ENCODE peak calls at places on chromosomes 11 and 22, in eight cellular contexts. One of them, this sample, is unnamed.

GRCh38 chr11:47494996-47495855 is 46.3 kb upstream of the RAPSN start:
- DNase-seq in HCT116: no peak
- DNase-seq in stomach: no peak
- DNase-seq in AG04450: peak; percentile 18
- DNase-seq in A549: no peak
- DNase-seq in neural progenitor cell: no peak
- DNase-seq in heart right ventricle: no peak
- DNase-seq in Panc1: no peak
- DNase-seq in this sample: no peak

GRCh38 chr11:47213985-47214564 is 699 bp upstream of the DDB2 start:
- DNase-seq in HCT116: peak; percentile 81
- DNase-seq in stomach: peak; percentile 94
- DNase-seq in AG04450: no peak
- DNase-seq in A549: peak; percentile 95
- DNase-seq in neural progenitor cell: peak; percentile 71
- DNase-seq in heart right ventricle: peak; percentile 92
- DNase-seq in Panc1: peak; percentile 73
- DNase-seq in this sample: peak; percentile 94

GRCh38 chr11:2666828-2667570 is 32.8 kb downstream of the KCNQ1OT1 start:
- DNase-seq in HCT116: no peak
- DNase-seq in stomach: peak; percentile 17
- DNase-seq in AG04450: no peak
- DNase-seq in A549: no peak
- DNase-seq in neural progenitor cell: no peak
- DNase-seq in heart right ventricle: no peak
- DNase-seq in Panc1: no peak
- DNase-seq in this sample: peak; percentile 29

GRCh38 chr22:30370681-30371080 is 13.9 kb downstream of the CCDC157 start:
- DNase-seq in HCT116: no peak
- DNase-seq in stomach: no peak
- DNase-seq in AG04450: no peak
- DNase-seq in A549: no peak
- DNase-seq in neural progenitor cell: no peak
- DNase-seq in heart right ventricle: no peak
- DNase-seq in Panc1: no peak
- DNase-seq in this sample: no peak

GRCh38 chr22:20475115-20475436 is 20.5 kb downstream of the KLHL22 start:
- DNase-seq in HCT116: no peak
- DNase-seq in stomach: no peak
- DNase-seq in AG04450: no peak
- DNase-seq in A549: no peak
- DNase-seq in neural progenitor cell: no peak
- DNase-seq in heart right ventricle: no peak
- DNase-seq in Panc1: no peak
- DNase-seq in this sample: no peak

GRCh38 chr11:104819603-104820002 is 78.7 kb downstream of the CASP12 start:
- DNase-seq in HCT116: no peak
- DNase-seq in stomach: no peak
- DNase-seq in AG04450: no peak
- DNase-seq in A549: no peak
- DNase-seq in neural progenitor cell: no peak
- DNase-seq in heart right ventricle: no peak
- DNase-seq in Panc1: no peak
- DNase-seq in this sample: no peak

GRCh38 chr11:134101292-134101691 is 32.4 kb downstream of the JAM3 start:
- DNase-seq in HCT116: no peak
- DNase-seq in stomach: no peak
- DNase-seq in AG04450: no peak
- DNase-seq in A549: no peak
- DNase-seq in neural progenitor cell: no peak
- DNase-seq in heart right ventricle: no peak
- DNase-seq in Panc1: no peak
- DNase-seq in this sample: no peak

GRCh38 chr11:122209619-122210377 is 93.8 kb upstream of the BLID start:
- DNase-seq in HCT116: no peak
- DNase-seq in stomach: no peak
- DNase-seq in AG04450: peak; percentile 59
- DNase-seq in A549: peak; percentile 39
- DNase-seq in neural progenitor cell: no peak
- DNase-seq in heart right ventricle: no peak
- DNase-seq in Panc1: no peak
- DNase-seq in this sample: peak; percentile 19

GRCh38 chr11:60485987-60486386 is 6.6 kb upstream of the MS4A12 start:
- DNase-seq in HCT116: peak; percentile 79
- DNase-seq in stomach: peak; percentile 29
- DNase-seq in AG04450: no peak
- DNase-seq in A549: peak; percentile 37
- DNase-seq in neural progenitor cell: peak; percentile 70
- DNase-seq in heart right ventricle: no peak
- DNase-seq in Panc1: peak; percentile 54
- DNase-seq in this sample: no peak

GRCh38 chr22:41001722-41002122 is 50.5 kb downstream of the RBX1 start:
- DNase-seq in HCT116: no peak
- DNase-seq in stomach: no peak
- DNase-seq in AG04450: peak; percentile 7
- DNase-seq in A549: peak; percentile 34
- DNase-seq in neural progenitor cell: no peak
- DNase-seq in heart right ventricle: no peak
- DNase-seq in Panc1: no peak
- DNase-seq in this sample: no peak

GRCh38 chr11:113670149-113670829 is 35.8 kb downstream of the TMPRSS5 start:
- DNase-seq in HCT116: no peak
- DNase-seq in stomach: no peak
- DNase-seq in AG04450: no peak
- DNase-seq in A549: no peak
- DNase-seq in neural progenitor cell: no peak
- DNase-seq in heart right ventricle: no peak
- DNase-seq in Panc1: no peak
- DNase-seq in this sample: no peak

GRCh38 chr11:58782066-58782465 is 50.3 kb upstream of the GLYAT start:
- DNase-seq in HCT116: no peak
- DNase-seq in stomach: no peak
- DNase-seq in AG04450: no peak
- DNase-seq in A549: no peak
- DNase-seq in neural progenitor cell: no peak
- DNase-seq in heart right ventricle: no peak
- DNase-seq in Panc1: no peak
- DNase-seq in this sample: no peak

GRCh38 chr11:58788355-58789023 is 56.0 kb downstream of the GLYATL2 start:
- DNase-seq in HCT116: peak; percentile 34
- DNase-seq in stomach: peak; percentile 66
- DNase-seq in AG04450: no peak
- DNase-seq in A549: peak; percentile 42
- DNase-seq in neural progenitor cell: peak; percentile 57
- DNase-seq in heart right ventricle: no peak
- DNase-seq in Panc1: peak; percentile 43
- DNase-seq in this sample: peak; percentile 53

GRCh38 chr11:58786693-58787092 is 55.0 kb upstream of the GLYAT start:
- DNase-seq in HCT116: no peak
- DNase-seq in stomach: no peak
- DNase-seq in AG04450: no peak
- DNase-seq in A549: no peak
- DNase-seq in neural progenitor cell: no peak
- DNase-seq in heart right ventricle: no peak
- DNase-seq in Panc1: no peak
- DNase-seq in this sample: no peak

GRCh38 chr11:58787903-58788302 is 56.2 kb upstream of the GLYAT start:
- DNase-seq in HCT116: no peak
- DNase-seq in stomach: no peak
- DNase-seq in AG04450: no peak
- DNase-seq in A549: no peak
- DNase-seq in neural progenitor cell: no peak
- DNase-seq in heart right ventricle: no peak
- DNase-seq in Panc1: no peak
- DNase-seq in this sample: no peak

DNA sequence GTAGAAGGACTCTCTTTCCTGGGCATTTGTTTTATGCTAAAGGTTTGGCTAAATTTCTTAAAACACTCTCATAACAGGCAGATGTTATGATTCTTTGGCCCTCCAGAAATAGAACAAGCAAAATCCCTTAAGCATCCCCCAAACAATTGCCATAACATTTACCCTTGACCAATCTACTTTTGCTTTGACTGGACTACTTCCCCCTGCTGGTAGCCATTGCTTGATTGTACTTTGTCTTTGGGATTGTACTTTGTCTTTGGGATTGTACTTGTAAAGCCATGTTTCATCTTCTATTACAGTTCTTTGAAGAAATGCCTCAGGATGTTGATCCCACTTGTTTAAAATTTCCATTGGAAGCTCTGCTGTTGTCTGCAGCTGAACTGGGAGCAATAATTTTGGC is 53.3 kb upstream of the GLYAT start:
- DNase-seq in HCT116: no peak
- DNase-seq in stomach: no peak
- DNase-seq in AG04450: no peak
- DNase-seq in A549: no peak
- DNase-seq in neural progenitor cell: no peak
- DNase-seq in heart right ventricle: no peak
- DNase-seq in Panc1: no peak
- DNase-seq in this sample: no peak
- H3K9me3 ChIP-seq in HCT116: no peaks in the 10 kb centered on the region
- H3K9me3 ChIP-seq in stomach: no peaks in the 10 kb centered on the region
- H3K9me3 ChIP-seq in AG04450: no peaks in the 10 kb centered on the region
- H3K9me3 ChIP-seq in A549: no peaks in the 10 kb centered on the region
- H3K9me3 ChIP-seq in neural progenitor cell: peaks cover 8% of the 10 kb centered on the region
- H3K9me3 ChIP-seq in heart right ventricle: no peaks in the 10 kb centered on the region
- H3K9me3 ChIP-seq in Panc1: no peaks in the 10 kb centered on the region
- H3K9me3 ChIP-seq in this sample: no peaks in the 10 kb centered on the region

GRCh38 chr11:10751581-10751940 is 515 bp downstream of the CTR9 start:
- DNase-seq in HCT116: no peak
- DNase-seq in stomach: no peak
- DNase-seq in AG04450: no peak
- DNase-seq in A549: no peak
- DNase-seq in neural progenitor cell: no peak
- DNase-seq in heart right ventricle: no peak
- DNase-seq in Panc1: no peak
- DNase-seq in this sample: no peak

GRCh38 chr11:10749476-10749875 is 1.6 kb upstream of the CTR9 start:
- DNase-seq in HCT116: no peak
- DNase-seq in stomach: no peak
- DNase-seq in AG04450: no peak
- DNase-seq in A549: no peak
- DNase-seq in neural progenitor cell: no peak
- DNase-seq in heart right ventricle: no peak
- DNase-seq in Panc1: no peak
- DNase-seq in this sample: no peak

GRCh38 chr11:10752486-10752885 is 1.4 kb downstream of the CTR9 start:
- DNase-seq in HCT116: no peak
- DNase-seq in stomach: no peak
- DNase-seq in AG04450: no peak
- DNase-seq in A549: no peak
- DNase-seq in neural progenitor cell: no peak
- DNase-seq in heart right ventricle: no peak
- DNase-seq in Panc1: no peak
- DNase-seq in this sample: no peak

GRCh38 chr11:10752061-10752460 is 1.0 kb downstream of the CTR9 start:
- DNase-seq in HCT116: no peak
- DNase-seq in stomach: no peak
- DNase-seq in AG04450: no peak
- DNase-seq in A549: no peak
- DNase-seq in neural progenitor cell: no peak
- DNase-seq in heart right ventricle: no peak
- DNase-seq in Panc1: no peak
- DNase-seq in this sample: no peak

GRCh38 chr11:10750838-10751580 is at the start of gene CTR9:
- DNase-seq in HCT116: peak; percentile 83
- DNase-seq in stomach: peak; percentile 94
- DNase-seq in AG04450: peak; percentile 68
- DNase-seq in A549: peak; percentile 94
- DNase-seq in neural progenitor cell: peak; percentile 97
- DNase-seq in heart right ventricle: peak; percentile 94
- DNase-seq in Panc1: peak; percentile 94
- DNase-seq in this sample: peak; percentile 95
- TF ChIP-seq CTCF in HCT116: no peak
- TF ChIP-seq CTCF in stomach: no peak
- TF ChIP-seq CTCF in AG04450: peak; percentile 29
- TF ChIP-seq CTCF in A549: peak; percentile 30
- TF ChIP-seq CTCF in neural progenitor cell: peak; percentile 32
- TF ChIP-seq CTCF in heart right ventricle: no peak
- TF ChIP-seq CTCF in Panc1: peak; percentile 52
- TF ChIP-seq CTCF in this sample: no peak

GRCh38 chr22:49183208-49183825 is 644.4 kb downstream of the BRD1 start:
- DNase-seq in HCT116: no peak
- DNase-seq in stomach: no peak
- DNase-seq in AG04450: no peak
- DNase-seq in A549: no peak
- DNase-seq in neural progenitor cell: no peak
- DNase-seq in heart right ventricle: no peak
- DNase-seq in Panc1: no peak
- DNase-seq in this sample: no peak

GRCh38 chr22:49181942-49182341 is 645.7 kb downstream of the BRD1 start:
- DNase-seq in HCT116: no peak
- DNase-seq in stomach: no peak
- DNase-seq in AG04450: no peak
- DNase-seq in A549: no peak
- DNase-seq in neural progenitor cell: no peak
- DNase-seq in heart right ventricle: no peak
- DNase-seq in Panc1: no peak
- DNase-seq in this sample: no peak

GRCh38 chr22:49181431-49181830 is 646.2 kb downstream of the BRD1 start:
- DNase-seq in HCT116: no peak
- DNase-seq in stomach: no peak
- DNase-seq in AG04450: no peak
- DNase-seq in A549: no peak
- DNase-seq in neural progenitor cell: no peak
- DNase-seq in heart right ventricle: no peak
- DNase-seq in Panc1: no peak
- DNase-seq in this sample: no peak

GRCh38 chr22:49183826-49184216 is 643.9 kb downstream of the BRD1 start:
- DNase-seq in HCT116: no peak
- DNase-seq in stomach: no peak
- DNase-seq in AG04450: no peak
- DNase-seq in A549: no peak
- DNase-seq in neural progenitor cell: no peak
- DNase-seq in heart right ventricle: no peak
- DNase-seq in Panc1: no peak
- DNase-seq in this sample: no peak

GRCh38 chr22:49182416-49182815 is 645.3 kb downstream of the BRD1 start:
- DNase-seq in HCT116: no peak
- DNase-seq in stomach: no peak
- DNase-seq in AG04450: no peak
- DNase-seq in A549: no peak
- DNase-seq in neural progenitor cell: no peak
- DNase-seq in heart right ventricle: no peak
- DNase-seq in Panc1: no peak
- DNase-seq in this sample: no peak
- H3K9me3 ChIP-seq in HCT116: no peaks in the 10 kb centered on the region
- H3K9me3 ChIP-seq in stomach: no peaks in the 10 kb centered on the region
- H3K9me3 ChIP-seq in AG04450: peaks cover 91% of the 10 kb centered on the region
- H3K9me3 ChIP-seq in A549: no peaks in the 10 kb centered on the region
- H3K9me3 ChIP-seq in neural progenitor cell: no peaks in the 10 kb centered on the region
- H3K9me3 ChIP-seq in heart right ventricle: no peaks in the 10 kb centered on the region
- H3K9me3 ChIP-seq in Panc1: no peaks in the 10 kb centered on the region
- H3K9me3 ChIP-seq in this sample: no peaks in the 10 kb centered on the region

DNA sequence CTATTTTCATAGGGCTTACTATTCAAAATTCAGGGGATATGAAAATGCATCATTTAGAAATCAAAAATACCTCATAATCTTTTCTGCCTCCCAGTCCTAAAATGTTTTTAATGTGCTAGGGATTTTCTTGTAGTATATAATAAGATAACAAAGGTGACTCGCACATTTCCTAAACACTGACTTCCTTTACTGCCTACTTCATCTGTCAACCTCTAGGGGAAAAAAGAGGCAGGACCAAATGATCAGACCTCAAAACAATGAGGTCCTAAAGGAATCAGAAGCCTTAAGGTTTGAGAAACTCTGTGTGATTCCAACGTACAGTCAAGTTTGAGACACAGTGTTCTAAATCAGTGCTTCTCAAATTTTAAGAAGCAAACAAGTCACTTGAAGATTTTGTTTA is 56.1 kb upstream of the POU2AF2 start:
- DNase-seq in HCT116: no peak
- DNase-seq in stomach: no peak
- DNase-seq in AG04450: no peak
- DNase-seq in A549: no peak
- DNase-seq in neural progenitor cell: no peak
- DNase-seq in heart right ventricle: no peak
- DNase-seq in Panc1: no peak
- DNase-seq in this sample: no peak
- TF ChIP-seq CTCF in HCT116: no peak
- TF ChIP-seq CTCF in stomach: no peak
- TF ChIP-seq CTCF in AG04450: peak; percentile 18
- TF ChIP-seq CTCF in A549: no peak
- TF ChIP-seq CTCF in neural progenitor cell: no peak
- TF ChIP-seq CTCF in heart right ventricle: no peak
- TF ChIP-seq CTCF in Panc1: no peak
- TF ChIP-seq CTCF in this sample: no peak

This sample was measured in pancreas.